ENCODE peak calls at places on chromosomes 12 and 14, in ten cellular contexts. One of them, this sample, is unnamed.

GRCh38 chr12:82437744-82438143 is 79.4 kb downstream of the METTL25 start:
- DNase-seq in stimulated activated effector memory CD8-positive, alpha-beta T cell treated with anti-CD3 and anti-CD28 coated beads, Interleukin-12 subunit alpha, Interleukin-12 subunit beta, amount 100 ng/mL, for 72 hours: no peak
- DNase-seq in mesothelial cell of epicardium: no peak
- DNase-seq in stimulated activated naive CD4-positive, alpha-beta T cell: no peak
- DNase-seq in stimulated activated CD4-positive, alpha-beta T cell treated with anti-CD3 and anti-CD28 coated beads, Interleukin-15, amount 100 ng/mL, for 24 hours: no peak
- DNase-seq in activated T-helper 1 cell treated with Interleukin-2 at 50 U/mL for 16 hours: no peak
- DNase-seq in pancreas: no peak
- DNase-seq in stimulated activated CD8-positive, alpha-beta memory T cell treated with anti-CD3 and anti-CD28 coated beads, Interleukin-7, amount 100 ng/mL, for 24 hours: no peak
- DNase-seq in MG63: no peak
- DNase-seq in H7: no peak
- DNase-seq in this sample: no peak

GRCh38 chr14:93110856-93111419 is 4.8 kb downstream of the ITPK1 start:
- DNase-seq in stimulated activated CD8-positive, alpha-beta memory T cell treated with anti-CD3 and anti-CD28 coated beads, Interleukin-7, amount 100 ng/mL, for 24 hours: no peak
- DNase-seq in stimulated activated effector memory CD8-positive, alpha-beta T cell treated with anti-CD3 and anti-CD28 coated beads, Interleukin-12 subunit alpha, Interleukin-12 subunit beta, amount 100 ng/mL, for 72 hours: no peak
- DNase-seq in stimulated activated naive CD4-positive, alpha-beta T cell: no peak
- DNase-seq in stimulated activated CD4-positive, alpha-beta T cell treated with anti-CD3 and anti-CD28 coated beads, Interleukin-15, amount 100 ng/mL, for 24 hours: no peak
- DNase-seq in mesothelial cell of epicardium: no peak
- DNase-seq in pancreas: no peak
- DNase-seq in MG63: no peak
- DNase-seq in activated T-helper 1 cell treated with Interleukin-2 at 50 U/mL for 16 hours: no peak
- DNase-seq in H7: no peak
- DNase-seq in this sample: no peak

GRCh38 chr12:2606186-2606910 is 188.4 kb upstream of the FKBP4 start:
- DNase-seq in activated T-helper 1 cell treated with Interleukin-2 at 50 U/mL for 16 hours: no peak
- DNase-seq in H7: no peak
- DNase-seq in pancreas: no peak
- DNase-seq in MG63: no peak
- DNase-seq in stimulated activated CD8-positive, alpha-beta memory T cell treated with anti-CD3 and anti-CD28 coated beads, Interleukin-7, amount 100 ng/mL, for 24 hours: no peak
- DNase-seq in stimulated activated naive CD4-positive, alpha-beta T cell: no peak
- DNase-seq in stimulated activated CD4-positive, alpha-beta T cell treated with anti-CD3 and anti-CD28 coated beads, Interleukin-15, amount 100 ng/mL, for 24 hours: no peak
- DNase-seq in mesothelial cell of epicardium: no peak
- DNase-seq in stimulated activated effector memory CD8-positive, alpha-beta T cell treated with anti-CD3 and anti-CD28 coated beads, Interleukin-12 subunit alpha, Interleukin-12 subunit beta, amount 100 ng/mL, for 72 hours: no peak
- DNase-seq in this sample: no peak

GRCh38 chr12:120377611-120378010 is 8.6 kb upstream of the MSI1 start:
- DNase-seq in stimulated activated naive CD4-positive, alpha-beta T cell: no peak
- DNase-seq in mesothelial cell of epicardium: no peak
- DNase-seq in stimulated activated CD4-positive, alpha-beta T cell treated with anti-CD3 and anti-CD28 coated beads, Interleukin-15, amount 100 ng/mL, for 24 hours: no peak
- DNase-seq in stimulated activated CD8-positive, alpha-beta memory T cell treated with anti-CD3 and anti-CD28 coated beads, Interleukin-7, amount 100 ng/mL, for 24 hours: no peak
- DNase-seq in activated T-helper 1 cell treated with Interleukin-2 at 50 U/mL for 16 hours: no peak
- DNase-seq in pancreas: no peak
- DNase-seq in H7: no peak
- DNase-seq in MG63: no peak
- DNase-seq in stimulated activated effector memory CD8-positive, alpha-beta T cell treated with anti-CD3 and anti-CD28 coated beads, Interleukin-12 subunit alpha, Interleukin-12 subunit beta, amount 100 ng/mL, for 72 hours: no peak
- DNase-seq in this sample: no peak

GRCh38 chr14:73125169-73125588 is 11.1 kb upstream of the PSEN1 start:
- DNase-seq in stimulated activated CD8-positive, alpha-beta memory T cell treated with anti-CD3 and anti-CD28 coated beads, Interleukin-7, amount 100 ng/mL, for 24 hours: no peak
- DNase-seq in MG63: no peak
- DNase-seq in stimulated activated naive CD4-positive, alpha-beta T cell: no peak
- DNase-seq in stimulated activated CD4-positive, alpha-beta T cell treated with anti-CD3 and anti-CD28 coated beads, Interleukin-15, amount 100 ng/mL, for 24 hours: no peak
- DNase-seq in pancreas: no peak
- DNase-seq in mesothelial cell of epicardium: no peak
- DNase-seq in stimulated activated effector memory CD8-positive, alpha-beta T cell treated with anti-CD3 and anti-CD28 coated beads, Interleukin-12 subunit alpha, Interleukin-12 subunit beta, amount 100 ng/mL, for 72 hours: no peak
- DNase-seq in H7: no peak
- DNase-seq in activated T-helper 1 cell treated with Interleukin-2 at 50 U/mL for 16 hours: no peak
- DNase-seq in this sample: no peak

GRCh38 chr12:31466768-31467167 is 124.2 kb downstream of the DENND5B start:
- DNase-seq in H7: no peak
- DNase-seq in stimulated activated CD8-positive, alpha-beta memory T cell treated with anti-CD3 and anti-CD28 coated beads, Interleukin-7, amount 100 ng/mL, for 24 hours: no peak
- DNase-seq in pancreas: no peak
- DNase-seq in stimulated activated naive CD4-positive, alpha-beta T cell: no peak
- DNase-seq in stimulated activated effector memory CD8-positive, alpha-beta T cell treated with anti-CD3 and anti-CD28 coated beads, Interleukin-12 subunit alpha, Interleukin-12 subunit beta, amount 100 ng/mL, for 72 hours: no peak
- DNase-seq in mesothelial cell of epicardium: no peak
- DNase-seq in MG63: no peak
- DNase-seq in activated T-helper 1 cell treated with Interleukin-2 at 50 U/mL for 16 hours: no peak
- DNase-seq in stimulated activated CD4-positive, alpha-beta T cell treated with anti-CD3 and anti-CD28 coated beads, Interleukin-15, amount 100 ng/mL, for 24 hours: no peak
- DNase-seq in this sample: no peak

GRCh38 chr12:97560766-97561165 is 98.2 kb downstream of the RMST start:
- DNase-seq in stimulated activated CD8-positive, alpha-beta memory T cell treated with anti-CD3 and anti-CD28 coated beads, Interleukin-7, amount 100 ng/mL, for 24 hours: no peak
- DNase-seq in H7: no peak
- DNase-seq in MG63: no peak
- DNase-seq in stimulated activated naive CD4-positive, alpha-beta T cell: no peak
- DNase-seq in stimulated activated effector memory CD8-positive, alpha-beta T cell treated with anti-CD3 and anti-CD28 coated beads, Interleukin-12 subunit alpha, Interleukin-12 subunit beta, amount 100 ng/mL, for 72 hours: no peak
- DNase-seq in mesothelial cell of epicardium: no peak
- DNase-seq in stimulated activated CD4-positive, alpha-beta T cell treated with anti-CD3 and anti-CD28 coated beads, Interleukin-15, amount 100 ng/mL, for 24 hours: no peak
- DNase-seq in pancreas: no peak
- DNase-seq in activated T-helper 1 cell treated with Interleukin-2 at 50 U/mL for 16 hours: no peak
- DNase-seq in this sample: no peak

GRCh38 chr12:48998497-48999353 is 450 bp downstream of the DDN start:
- DNase-seq in stimulated activated CD4-positive, alpha-beta T cell treated with anti-CD3 and anti-CD28 coated beads, Interleukin-15, amount 100 ng/mL, for 24 hours: peak; percentile 49
- DNase-seq in activated T-helper 1 cell treated with Interleukin-2 at 50 U/mL for 16 hours: no peak
- DNase-seq in mesothelial cell of epicardium: no peak
- DNase-seq in MG63: no peak
- DNase-seq in H7: peak; percentile 79
- DNase-seq in stimulated activated naive CD4-positive, alpha-beta T cell: peak; percentile 29
- DNase-seq in pancreas: no peak
- DNase-seq in stimulated activated effector memory CD8-positive, alpha-beta T cell treated with anti-CD3 and anti-CD28 coated beads, Interleukin-12 subunit alpha, Interleukin-12 subunit beta, amount 100 ng/mL, for 72 hours: peak; percentile 65
- DNase-seq in stimulated activated CD8-positive, alpha-beta memory T cell treated with anti-CD3 and anti-CD28 coated beads, Interleukin-7, amount 100 ng/mL, for 24 hours: no peak
- DNase-seq in this sample: peak; percentile 16

GRCh38 chr14:105529506-105530445 is 3.4 kb downstream of the TMEM121 start:
- DNase-seq in stimulated activated effector memory CD8-positive, alpha-beta T cell treated with anti-CD3 and anti-CD28 coated beads, Interleukin-12 subunit alpha, Interleukin-12 subunit beta, amount 100 ng/mL, for 72 hours: no peak
- DNase-seq in activated T-helper 1 cell treated with Interleukin-2 at 50 U/mL for 16 hours: no peak
- DNase-seq in stimulated activated CD4-positive, alpha-beta T cell treated with anti-CD3 and anti-CD28 coated beads, Interleukin-15, amount 100 ng/mL, for 24 hours: peak; percentile 64
- DNase-seq in mesothelial cell of epicardium: no peak
- DNase-seq in stimulated activated naive CD4-positive, alpha-beta T cell: no peak
- DNase-seq in pancreas: no peak
- DNase-seq in stimulated activated CD8-positive, alpha-beta memory T cell treated with anti-CD3 and anti-CD28 coated beads, Interleukin-7, amount 100 ng/mL, for 24 hours: no peak
- DNase-seq in H7: peak; percentile 64
- DNase-seq in MG63: no peak
- DNase-seq in this sample: no peak

GRCh38 chr14:79643132-79643531 is 568.2 kb downstream of the DIO2 start:
- DNase-seq in MG63: no peak
- DNase-seq in activated T-helper 1 cell treated with Interleukin-2 at 50 U/mL for 16 hours: no peak
- DNase-seq in stimulated activated CD4-positive, alpha-beta T cell treated with anti-CD3 and anti-CD28 coated beads, Interleukin-15, amount 100 ng/mL, for 24 hours: no peak
- DNase-seq in mesothelial cell of epicardium: no peak
- DNase-seq in stimulated activated CD8-positive, alpha-beta memory T cell treated with anti-CD3 and anti-CD28 coated beads, Interleukin-7, amount 100 ng/mL, for 24 hours: no peak
- DNase-seq in pancreas: no peak
- DNase-seq in stimulated activated naive CD4-positive, alpha-beta T cell: no peak
- DNase-seq in stimulated activated effector memory CD8-positive, alpha-beta T cell treated with anti-CD3 and anti-CD28 coated beads, Interleukin-12 subunit alpha, Interleukin-12 subunit beta, amount 100 ng/mL, for 72 hours: no peak
- DNase-seq in H7: no peak
- DNase-seq in this sample: no peak

GRCh38 chr12:13205809-13206559 is 9.5 kb downstream of the EMP1 start:
- DNase-seq in H7: no peak
- DNase-seq in stimulated activated naive CD4-positive, alpha-beta T cell: no peak
- DNase-seq in stimulated activated CD8-positive, alpha-beta memory T cell treated with anti-CD3 and anti-CD28 coated beads, Interleukin-7, amount 100 ng/mL, for 24 hours: no peak
- DNase-seq in pancreas: no peak
- DNase-seq in activated T-helper 1 cell treated with Interleukin-2 at 50 U/mL for 16 hours: no peak
- DNase-seq in stimulated activated effector memory CD8-positive, alpha-beta T cell treated with anti-CD3 and anti-CD28 coated beads, Interleukin-12 subunit alpha, Interleukin-12 subunit beta, amount 100 ng/mL, for 72 hours: no peak
- DNase-seq in mesothelial cell of epicardium: no peak
- DNase-seq in MG63: no peak
- DNase-seq in stimulated activated CD4-positive, alpha-beta T cell treated with anti-CD3 and anti-CD28 coated beads, Interleukin-15, amount 100 ng/mL, for 24 hours: peak; percentile 60
- DNase-seq in this sample: no peak

GRCh38 chr12:105358789-105359188 is 28.3 kb downstream of the C12orf75 start:
- DNase-seq in stimulated activated CD8-positive, alpha-beta memory T cell treated with anti-CD3 and anti-CD28 coated beads, Interleukin-7, amount 100 ng/mL, for 24 hours: no peak
- DNase-seq in mesothelial cell of epicardium: no peak
- DNase-seq in H7: no peak
- DNase-seq in pancreas: no peak
- DNase-seq in MG63: no peak
- DNase-seq in activated T-helper 1 cell treated with Interleukin-2 at 50 U/mL for 16 hours: no peak
- DNase-seq in stimulated activated CD4-positive, alpha-beta T cell treated with anti-CD3 and anti-CD28 coated beads, Interleukin-15, amount 100 ng/mL, for 24 hours: no peak
- DNase-seq in stimulated activated effector memory CD8-positive, alpha-beta T cell treated with anti-CD3 and anti-CD28 coated beads, Interleukin-12 subunit alpha, Interleukin-12 subunit beta, amount 100 ng/mL, for 72 hours: peak; percentile 32
- DNase-seq in stimulated activated naive CD4-positive, alpha-beta T cell: no peak
- DNase-seq in this sample: peak; percentile 48

GRCh38 chr12:49456280-49456679 is 82.5 kb upstream of the KCNH3 start:
- DNase-seq in pancreas: no peak
- DNase-seq in H7: no peak
- DNase-seq in stimulated activated naive CD4-positive, alpha-beta T cell: no peak
- DNase-seq in stimulated activated effector memory CD8-positive, alpha-beta T cell treated with anti-CD3 and anti-CD28 coated beads, Interleukin-12 subunit alpha, Interleukin-12 subunit beta, amount 100 ng/mL, for 72 hours: no peak
- DNase-seq in activated T-helper 1 cell treated with Interleukin-2 at 50 U/mL for 16 hours: no peak
- DNase-seq in stimulated activated CD4-positive, alpha-beta T cell treated with anti-CD3 and anti-CD28 coated beads, Interleukin-15, amount 100 ng/mL, for 24 hours: no peak
- DNase-seq in stimulated activated CD8-positive, alpha-beta memory T cell treated with anti-CD3 and anti-CD28 coated beads, Interleukin-7, amount 100 ng/mL, for 24 hours: no peak
- DNase-seq in MG63: no peak
- DNase-seq in mesothelial cell of epicardium: no peak
- DNase-seq in this sample: no peak